ENCODE peak calls at places on chromosome 21, in seven cellular contexts. C is NCI-H1105, Q is NCI-H1930, L is gastrocnemius medialis, Z is activated T-cell treated with anti-CD3 and anti-CD28 coated beads for 1 hour, P is neuronal stem cell, S is C1 segment of cervical spinal cord. W is an unnamed sample.

GRCh38 chr21:43467785-43468184 is 40.9 kb upstream of the SIK1 start:
- DNase-seq in C (no peak), Q (no peak), L (no peak), Z (no peak), P (no peak), S (no peak), W (no peak)

GRCh38 chr21:37765501-37765900 is 150.8 kb downstream of the KCNJ6 start:
- DNase-seq in C (no peak), Q (no peak), L (no peak), Z (no peak), P (no peak), S (no peak), W (no peak)

GRCh38 chr21:42734323-42734971 is 81.0 kb downstream of the PDE9A start:
- DNase-seq in C (no peak), Q (no peak), L (no peak), Z (no peak), P (no peak), S (no peak), W (no peak)

GRCh38 chr21:38506606-38507331 is 8.5 kb upstream of the ERG start:
- DNase-seq in C (no peak), Q (no peak), L (no peak), Z (no peak), P (no peak), S (no peak), W (no peak)

GRCh38 chr21:44397431-44398031 is 44.1 kb downstream of the TRPM2 start:
- DNase-seq in C (no peak), Q (no peak), L (peak; percentile 5), Z (no peak), P (no peak), S (no peak), W (no peak)

GRCh38 chr21:32753818-32754610 is 17.5 kb downstream of the PAXBP1 start:
- DNase-seq in C (no peak), Q (no peak), L (no peak), Z (no peak), P (no peak), S (no peak), W (no peak)

GRCh38 chr21:41783476-41784150 is 16.8 kb upstream of the RIPK4 start:
- DNase-seq in C (no peak), Q (peak; percentile 46), L (no peak), Z (no peak), P (no peak), S (no peak), W (peak; percentile 81)

GRCh38 chr21:21818898-21819297 is 820.7 kb downstream of the NCAM2 start:
- DNase-seq in C (no peak), Q (no peak), L (no peak), Z (no peak), P (no peak), S (no peak), W (no peak)

GRCh38 chr21:44093761-44094160 is 13.4 kb upstream of the PWP2 start:
- DNase-seq in C (no peak), Q (no peak), L (no peak), Z (no peak), P (no peak), S (no peak), W (no peak)

GRCh38 chr21:45914321-45914845 is 67.2 kb upstream of the COL6A1 start:
- DNase-seq in C (no peak), Q (no peak), L (no peak), Z (no peak), P (no peak), S (no peak), W (no peak)

GRCh38 chr21:33339938-33340337 is 15.2 kb downstream of the IFNAR1 start:
- DNase-seq in C (no peak), Q (no peak), L (no peak), Z (no peak), P (no peak), S (no peak), W (no peak)

GRCh38 chr21:32884062-32884461 is 112.5 kb upstream of the PAXBP1 start:
- DNase-seq in C (no peak), Q (peak; percentile 3), L (no peak), Z (no peak), P (no peak), S (no peak), W (no peak)